ENCODE peak calls at places on chromosomes 16 and 17, in nine cellular contexts. G is left ventricle myocardium inferior, P is AG09309, H is suprapubic skin, N is NB4, J is nephron progenitor cell, L is neural crest cell, A is cardiac muscle cell, X is HFF-Myc. S is an unnamed sample.

GRCh38 chr16:7218936-7219335 is 113.7 kb upstream of the RBFOX1 start:
- DNase-seq in X (no peak), H (no peak), N (no peak), P (no peak), J (no peak), L (peak; percentile 11), G (no peak), A (no peak), S (no peak)

GRCh38 chr16:58035356-58036170 is 10.0 kb downstream of the MMP15 start:
- DNase-seq in N (no peak), H (no peak), G (no peak), L (no peak), A (no peak), X (no peak), J (no peak), P (no peak), S (no peak)

GRCh38 chr17:78822552-78822951 is 18.1 kb downstream of the USP36 start:
- DNase-seq in G (no peak), X (peak; percentile 99), A (peak; percentile 90), P (peak; percentile 94), N (no peak), J (no peak), L (no peak), H (no peak), S (no peak)

GRCh38 chr16:47309581-47310312 is 151.1 kb downstream of the ITFG1 start:
- DNase-seq in A (no peak), H (no peak), J (no peak), N (no peak), G (no peak), P (no peak), X (no peak), L (no peak), S (no peak)

GRCh38 chr17:2595200-2595599 is 1.7 kb downstream of the PAFAH1B1 start:
- DNase-seq in H (no peak), P (no peak), A (no peak), N (no peak), J (no peak), X (no peak), L (no peak), G (no peak), S (no peak)

GRCh38 chr16:59356144-59356543 is 622.0 kb upstream of the GOT2 start:
- DNase-seq in G (no peak), N (no peak), H (no peak), J (no peak), P (no peak), X (no peak), L (no peak), A (no peak), S (no peak)

GRCh38 chr16:6558133-6558532 is 774.5 kb upstream of the RBFOX1 start:
- DNase-seq in J (no peak), X (no peak), G (no peak), N (no peak), A (no peak), H (no peak), P (no peak), L (no peak), S (no peak)

GRCh38 chr17:43839670-43840101 is 6.7 kb upstream of the MPP3 start:
- DNase-seq in G (no peak), X (no peak), N (no peak), L (no peak), A (no peak), P (no peak), J (no peak), H (no peak), S (no peak)

GRCh38 chr17:9389116-9389515 is 186.5 kb downstream of the STX8 start:
- DNase-seq in A (peak; percentile 74), N (no peak), L (no peak), H (no peak), P (peak; percentile 86), J (no peak), X (peak; percentile 71), G (no peak), S (peak; percentile 38)

GRCh38 chr17:68006797-68007196 is 10.5 kb upstream of the C17orf58 start:
- DNase-seq in L (no peak), J (no peak), H (peak; percentile 31), G (peak; percentile 33), N (no peak), A (peak; percentile 72), X (no peak), P (no peak), S (no peak)

GRCh38 chr17:76872221-76872873 is 4.1 kb downstream of the MGAT5B start:
- DNase-seq in L (no peak), A (peak; percentile 93), X (peak; percentile 83), J (no peak), P (peak; percentile 78), H (no peak), N (peak; percentile 44), G (no peak), S (no peak)

GRCh38 chr16:85137323-85138072 is 25.2 kb upstream of the CIBAR2 start:
- DNase-seq in P (peak; percentile 70), X (peak; percentile 87), A (peak; percentile 98), G (peak; percentile 96), J (peak; percentile 64), N (no peak), L (peak; percentile 48), H (peak; percentile 96), S (peak; percentile 91)

GRCh38 chr17:39118674-39119419 is 32.6 kb downstream of the PLXDC1 start:
- DNase-seq in J (no peak), H (no peak), G (no peak), A (no peak), P (no peak), N (peak; percentile 85), X (no peak), L (no peak), S (no peak)

GRCh38 chr17:16007439-16007838 is 7.8 kb downstream of the TTC19 start:
- DNase-seq in N (no peak), J (no peak), P (no peak), G (no peak), H (no peak), X (no peak), L (no peak), A (no peak), S (no peak)

GRCh38 chr17:80951121-80952090 is 40.2 kb upstream of the CHMP6 start:
- DNase-seq in H (peak; percentile 46), J (no peak), A (no peak), G (no peak), L (no peak), N (no peak), P (no peak), X (no peak), S (no peak)

GRCh38 chr16:28991687-28992086 is 6.8 kb downstream of the LAT start:
- DNase-seq in P (no peak), L (no peak), N (no peak), H (no peak), J (no peak), A (no peak), G (no peak), X (no peak), S (no peak)

GRCh38 chr17:62791235-62792121 is 16.6 kb downstream of the MARCHF10 start:
- DNase-seq in J (no peak), A (peak; percentile 85), P (peak; percentile 76), G (no peak), X (peak; percentile 69), L (no peak), N (no peak), H (no peak), S (no peak)

GRCh38 chr17:64130559-64131001 is 636 bp upstream of the ERN1 start:
- DNase-seq in X (no peak), H (peak; percentile 83), G (no peak), A (peak; percentile 81), N (no peak), L (no peak), P (no peak), J (no peak), S (peak; percentile 57)

GRCh38 chr17:78789663-78790181 is 7.6 kb upstream of the CYTH1 start:
- DNase-seq in H (peak; percentile 91), X (no peak), N (no peak), L (no peak), A (peak; percentile 60), J (no peak), P (peak; percentile 32), G (peak; percentile 86), S (peak; percentile 79)

GRCh38 chr17:55451203-55451641 is 29.6 kb upstream of the MMD start:
- DNase-seq in L (no peak), N (no peak), G (no peak), H (no peak), X (peak; percentile 83), P (no peak), J (no peak), A (peak; percentile 80), S (no peak)

DNA sequence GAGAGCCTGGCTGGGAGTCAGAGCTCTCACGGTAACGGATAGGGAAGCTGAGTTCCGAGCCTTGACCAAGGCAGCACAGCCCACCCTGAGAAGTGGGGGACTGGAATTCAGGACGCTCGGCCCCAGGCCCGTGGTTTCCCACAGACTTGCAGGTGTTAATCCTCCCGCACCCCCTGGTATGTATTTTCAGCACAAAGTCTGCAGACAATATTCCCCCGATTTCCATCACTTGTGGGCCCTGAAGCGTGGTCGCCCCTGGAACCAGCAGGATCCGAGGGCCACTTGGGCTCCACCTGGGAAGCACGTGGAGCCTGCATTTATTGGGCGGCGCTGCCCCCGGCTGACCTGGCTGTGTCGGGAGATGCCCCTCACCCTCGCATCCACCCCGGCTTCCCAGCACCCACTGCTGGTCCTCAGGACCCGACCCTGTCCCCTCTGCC is 60.2 kb downstream of the WSB1 start:
- DNase-seq in N (no peak), H (no peak), G (no peak), L (no peak), P (no peak), X (no peak), J (no peak), A (no peak), S (no peak)
- TF ChIP-seq CTCF in N (no peak), H (no peak), G (peak; percentile 3), L (no peak), P (no peak), X (no peak), J (peak; percentile 18), A (no peak), S (no peak)

GRCh38 chr17:8176197-8176940 is at the start of gene TMEM107:
- DNase-seq in G (peak; percentile 89), L (peak; percentile 83), H (peak; percentile 94), J (peak; percentile 91), P (no peak), A (peak; percentile 84), X (no peak), N (peak; percentile 88), S (peak; percentile 88)
- TF ChIP-seq CTCF in G (no peak), L (no peak), H (peak; percentile 10), J (no peak), P (no peak), A (no peak), X (no peak), N (no peak), S (no peak)

GRCh38 chr17:59491353-59492090 is 73.9 kb upstream of the DHX40 start:
- DNase-seq in G (no peak), N (no peak), P (no peak), X (no peak), L (no peak), A (no peak), J (no peak), H (no peak), S (no peak)
- TF ChIP-seq CTCF in G (no peak), N (no peak), P (no peak), X (no peak), L (no peak), A (no peak), J (no peak), H (no peak), S (no peak)

DNA sequence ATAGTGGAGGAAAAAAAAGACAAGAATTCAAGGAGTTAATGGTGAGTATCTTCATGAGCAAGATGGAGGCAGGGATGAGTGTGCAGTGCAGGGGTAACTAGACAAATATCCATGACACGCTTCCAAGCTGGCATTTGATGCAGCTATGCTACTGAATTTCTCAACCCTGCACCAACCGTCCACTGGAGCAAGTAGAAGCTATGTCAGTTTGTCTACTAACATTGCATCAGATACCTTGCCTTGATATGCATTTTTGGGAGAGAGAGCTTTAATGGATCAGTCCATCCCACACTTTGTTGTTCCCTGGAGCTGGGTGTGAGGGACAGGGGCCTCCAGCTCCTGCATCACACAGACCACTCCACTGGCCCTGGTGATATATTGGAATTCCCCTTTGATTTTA is 16.4 kb downstream of the CCL11 start:
- DNase-seq in J (no peak), N (no peak), G (no peak), H (no peak), X (no peak), A (peak; percentile 41), L (no peak), P (peak; percentile 29), S (peak; percentile 18)
- TF ChIP-seq CTCF in J (no peak), N (no peak), G (no peak), H (no peak), X (no peak), A (no peak), L (no peak), P (no peak), S (no peak)